ENCODE peak calls at places on chromosome 2, in ten cellular contexts. W is prostate gland; X is HS-5; Q is progenitor cell of endocrine pancreas; Y is activated T-helper 9 cell treated with anti-CD3 and anti-CD28 coated beads, Interleukin-2, amount 50 U/mL, for 16 hours; I is tibial nerve; V is hypothalamus; D is iPS-NIHi11; L is NCI-H1417; C is stomach. E is an unnamed sample.

GRCh38 chr2:12433641-12433990 is 283.1 kb upstream of the TRIB2 start:
- DNase-seq in D (no peak), Q (no peak), L (no peak), I (no peak), W (no peak), X (no peak), Y (no peak), V (no peak), C (peak), E (no peak)

GRCh38 chr2:15334650-15335326 is 226.3 kb downstream of the NBAS start:
- DNase-seq in X (no peak), C (no peak), W (no peak), D (no peak), V (no peak), Y (no peak), L (peak), I (no peak), Q (no peak), E (no peak)

GRCh38 chr2:70463581-70463980 is 90.0 kb downstream of the TGFA start:
- DNase-seq in W (no peak), L (no peak), D (no peak), Q (no peak), Y (no peak), I (no peak), V (no peak), C (no peak), X (no peak), E (no peak)

GRCh38 chr2:233965032-233965614 is 48.0 kb downstream of the TRPM8 start:
- DNase-seq in V (no peak), L (no peak), D (no peak), I (no peak), Y (no peak), C (no peak), W (no peak), X (no peak), Q (no peak), E (no peak)

GRCh38 chr2:9423100-9423921 is at the start of the genes CPSF3 and ITGB1BP1:
- DNase-seq in W (peak), Q (peak), X (peak), I (peak), V (peak), D (peak), Y (peak), C (peak), L (peak), E (peak)

GRCh38 chr2:234681206-234681605 is 184.3 kb upstream of the ARL4C start:
- DNase-seq in L (no peak), I (no peak), Q (no peak), V (no peak), Y (no peak), C (no peak), W (no peak), X (no peak), D (no peak), E (no peak)

GRCh38 chr2:119645173-119645846 is 33.7 kb upstream of the TMEM177 start:
- DNase-seq in X (peak), V (no peak), L (no peak), W (no peak), Q (no peak), Y (no peak), C (no peak), D (no peak), I (no peak), E (no peak)

GRCh38 chr2:96264656-96265348 is 995 bp downstream of the TMEM127 start:
- DNase-seq in L (no peak), Y (peak), I (no peak), D (no peak), W (no peak), X (no peak), Q (peak), V (no peak), C (no peak), E (no peak)

GRCh38 chr2:199495147-199495546 is 37.4 kb upstream of the SATB2 start:
- DNase-seq in I (no peak), W (no peak), X (no peak), C (no peak), L (no peak), Y (no peak), D (no peak), Q (no peak), V (no peak), E (no peak)

GRCh38 chr2:217430916-217431576 is 571.2 kb upstream of the TNP1 start:
- DNase-seq in Y (no peak), V (no peak), W (no peak), Q (no peak), I (no peak), X (no peak), D (no peak), C (no peak), L (no peak), E (no peak)